ENCODE peak calls at places on chromosomes 16 and 17, in five cellular contexts. F, E, O, U and Z are unnamed samples.

GRCh38 chr16:83992624-83993023 is 24.6 kb downstream of the NECAB2 start:
- DNase-seq in U (no peak), F (no peak), O (no peak), E (no peak), Z (no peak)

GRCh38 chr17:14926526-14927122 is 338.5 kb downstream of the PMP22 start:
- DNase-seq in O (no peak), F (peak; percentile 39), U (no peak), E (no peak), Z (peak; percentile 85)

GRCh38 chr17:83143817-83144231 is 64.4 kb downstream of the METRNL start:
- DNase-seq in F (no peak), U (peak; percentile 51), O (no peak), E (no peak), Z (peak; percentile 38)

GRCh38 chr16:82177555-82177954 is 7.5 kb upstream of the MPHOSPH6 start:
- DNase-seq in F (no peak), E (no peak), O (no peak), U (no peak), Z (no peak)

GRCh38 chr17:19244796-19245195 is 7.6 kb downstream of the EPN2 start:
- DNase-seq in U (no peak), O (no peak), E (no peak), F (no peak), Z (no peak)

GRCh38 chr17:77848257-77848656 is 110.2 kb upstream of the TNRC6C start:
- DNase-seq in E (no peak), F (no peak), O (no peak), U (no peak), Z (no peak)

GRCh38 chr17:10197721-10198508 is 491 bp downstream of the GAS7 start:
- DNase-seq in F (peak; percentile 47), E (no peak), U (no peak), O (peak; percentile 61), Z (no peak)

GRCh38 chr17:57097832-57098421 is 12.9 kb downstream of the AKAP1 start:
- DNase-seq in F (no peak), U (no peak), E (no peak), O (no peak), Z (no peak)

GRCh38 chr17:35214192-35214591 is 20.0 kb upstream of the SLC35G3 start:
- DNase-seq in O (no peak), E (no peak), F (no peak), U (no peak), Z (no peak)

GRCh38 chr16:11063432-11064201 is 119.3 kb downstream of the CLEC16A start:
- DNase-seq in E (no peak), F (no peak), U (no peak), O (no peak), Z (no peak)

GRCh38 chr16:12764813-12765212 is 38.9 kb downstream of the CPPED1 start:
- DNase-seq in U (no peak), O (no peak), E (no peak), F (no peak), Z (no peak)

GRCh38 chr17:68428498-68429172 is 28.7 kb downstream of the WIPI1 start:
- DNase-seq in F (no peak), U (no peak), O (no peak), E (no peak), Z (peak; percentile 70)

GRCh38 chr17:75075597-75076253 is 12.0 kb upstream of the SLC16A5 start:
- DNase-seq in E (no peak), U (no peak), O (no peak), F (no peak), Z (no peak)

GRCh38 chr16:3035972-3036725 is 595 bp downstream of the BICDL2 start:
- DNase-seq in F (no peak), O (peak; percentile 80), E (no peak), U (no peak), Z (no peak)

GRCh38 chr17:82170412-82170961 is 42.2 kb downstream of the CCDC57 start:
- DNase-seq in O (no peak), U (no peak), F (no peak), E (no peak), Z (no peak)

GRCh38 chr17:1229891-1230571 is 40.2 kb upstream of the BHLHA9 start:
- DNase-seq in O (no peak), E (no peak), U (no peak), F (no peak), Z (no peak)

GRCh38 chr16:54191592-54191991 is 95.0 kb downstream of the IRX3 start:
- DNase-seq in U (no peak), F (no peak), E (no peak), O (no peak), Z (no peak)

GRCh38 chr17:50322271-50322670 is 23.7 kb upstream of the XYLT2 start:
- DNase-seq in O (no peak), F (no peak), U (no peak), E (no peak), Z (no peak)

GRCh38 chr16:56262879-56263245 is 71.6 kb downstream of the GNAO1 start:
- DNase-seq in E (no peak), O (no peak), F (no peak), U (no peak), Z (no peak)

GRCh38 chr17:80832266-80832676 is 159.4 kb upstream of the CHMP6 start:
- DNase-seq in O (peak; percentile 45), F (no peak), U (no peak), E (no peak), Z (no peak)

GRCh38 chr16:23833960-23834685 is 1.7 kb upstream of the PRKCB start:
- DNase-seq in O (no peak), E (no peak), U (no peak), F (no peak), Z (no peak)

GRCh38 chr17:59375858-59376257 is 44.4 kb downstream of the YPEL2 start:
- DNase-seq in U (no peak), O (no peak), F (no peak), E (no peak), Z (no peak)

GRCh38 chr17:33667671-33668070 is 374.6 kb upstream of the ASIC2 start:
- DNase-seq in F (no peak), E (no peak), U (no peak), O (no peak), Z (no peak)

GRCh38 chr17:44279586-44280344 is 11.8 kb upstream of the SLC4A1 start:
- DNase-seq in E (peak; percentile 41), F (no peak), O (peak; percentile 65), U (peak; percentile 87), Z (no peak)

GRCh38 chr17:4074831-4075495 is 67.9 kb downstream of the ZZEF1 start:
- DNase-seq in F (no peak), O (no peak), U (no peak), E (no peak), Z (no peak)

GRCh38 chr17:80372922-80373570 is 41.9 kb upstream of the ENDOV start:
- DNase-seq in E (no peak), F (no peak), O (no peak), U (no peak), Z (no peak)

GRCh38 chr16:4613636-4614570 is 785 bp downstream of the UBALD1 start:
- DNase-seq in U (no peak), O (peak; percentile 78), E (no peak), F (peak; percentile 37), Z (no peak)

GRCh38 chr17:40952675-40953074 is 14.1 kb downstream of the KRT39 start:
- DNase-seq in U (no peak), O (no peak), E (no peak), F (no peak), Z (no peak)

GRCh38 chr17:41340496-41340895 is 10.1 kb downstream of the KRT33A start:
- DNase-seq in E (no peak), O (no peak), U (no peak), F (no peak), Z (peak; percentile 23)

GRCh38 chr17:17109896-17110295 is 67.6 kb downstream of the MPRIP start:
- DNase-seq in F (no peak), O (no peak), E (peak; percentile 39), U (no peak), Z (no peak)

GRCh38 chr16:57509231-57509923 is 23.1 kb upstream of the DOK4 start:
- DNase-seq in E (no peak), F (no peak), U (no peak), O (no peak), Z (no peak)

GRCh38 chr17:50863221-50863843 is 2.8 kb downstream of the TOB1 start:
- DNase-seq in F (no peak), E (no peak), U (no peak), O (no peak), Z (peak; percentile 70)

GRCh38 chr17:49219987-49220386 is 9.5 kb downstream of the ABI3 start:
- DNase-seq in F (no peak), O (no peak), U (no peak), E (no peak), Z (no peak)

GRCh38 chr17:49216482-49216881 is 6.0 kb downstream of the ABI3 start:
- DNase-seq in O (no peak), F (no peak), U (no peak), E (no peak), Z (no peak)

GRCh38 chr17:49217651-49218413 is 7.3 kb downstream of the ABI3 start:
- DNase-seq in F (no peak), E (no peak), U (peak; percentile 65), O (no peak), Z (no peak)

GRCh38 chr17:49216953-49217650 is 6.6 kb downstream of the ABI3 start:
- DNase-seq in E (peak; percentile 30), F (no peak), O (no peak), U (peak; percentile 76), Z (no peak)

GRCh38 chr17:49218941-49219913 is 8.7 kb downstream of the ABI3 start:
- DNase-seq in O (peak; percentile 56), F (no peak), U (no peak), E (no peak), Z (no peak)
- TF ChIP-seq CTCF in O (no peak), F (peak; percentile 7), U (peak; percentile 29), E (no peak), Z (no peak)

GRCh38 chr16:68093816-68094613 is 8.8 kb downstream of the NFATC3 start:
- DNase-seq in E (no peak), O (no peak), F (no peak), U (no peak), Z (no peak)
- TF ChIP-seq CTCF in E (peak; percentile 23), O (no peak), F (peak; percentile 32), U (peak; percentile 60), Z (peak; percentile 56)

GRCh38 chr17:13017623-13018462 is at the start of gene ELAC2:
- DNase-seq in O (peak; percentile 95), E (peak; percentile 93), F (peak; percentile 92), U (peak; percentile 99), Z (peak; percentile 99)
- TF ChIP-seq CTCF in O (no peak), E (no peak), F (peak; percentile 30), U (no peak), Z (no peak)

GRCh38 chr16:2015947-2016208 is 3.7 kb upstream of the NPW start:
- DNase-seq in O (no peak), U (no peak), F (no peak), E (no peak), Z (no peak)

GRCh38 chr16:2015117-2015946 is 4.3 kb upstream of the NPW start:
- DNase-seq in F (no peak), E (no peak), O (no peak), U (no peak), Z (no peak)

GRCh38 chr16:2013527-2013926 is 3.9 kb upstream of the ZNF598 start:
- DNase-seq in U (no peak), E (no peak), O (no peak), F (no peak), Z (no peak)

GRCh38 chr16:2019500-2019899 is at the start of gene NPW:
- DNase-seq in O (no peak), U (no peak), F (no peak), E (no peak), Z (no peak)

GRCh38 chr16:2016407-2016922 is 3.1 kb upstream of the NPW start:
- DNase-seq in E (no peak), F (no peak), U (no peak), O (peak; percentile 47), Z (no peak)
- TF ChIP-seq CTCF in E (no peak), F (peak; percentile 55), U (peak; percentile 28), O (no peak), Z (peak; percentile 51)